ENCODE peak calls at places on chromosome 2, in nine cellular contexts. Z is K562, X is heart right ventricle, Y is stomach, F is hepatocyte, T is thoracic aorta, L is ovary, A is cardiac muscle cell, R is suprapubic skin. K is an unnamed sample. For H3K9me3, the result is how much of the 10 kb centered on the place peaks cover.

GRCh38 chr2:28137221-28137620 is 246.7 kb downstream of the BABAM2 start:
- DNase-seq in R (no peak), Z (no peak), T (no peak), Y (no peak), L (no peak), X (no peak), F (peak), A (peak), K (no peak)

GRCh38 chr2:132623096-132623839 is 46.7 kb downstream of the LYPD1 start:
- DNase-seq in Y (no peak), A (peak), X (no peak), T (no peak), R (no peak), Z (no peak), F (no peak), L (no peak), K (no peak)

GRCh38 chr2:149595069-149595963 is 7.7 kb upstream of the MMADHC start:
- DNase-seq in X (no peak), Z (no peak), L (no peak), R (no peak), Y (no peak), T (no peak), F (no peak), A (no peak), K (no peak)

GRCh38 chr2:179561702-179562101 is 297.1 kb upstream of the SESTD1 start:
- DNase-seq in Y (no peak), R (no peak), A (no peak), T (no peak), F (no peak), X (no peak), Z (no peak), L (no peak), K (no peak)

GRCh38 chr2:160674076-160674630 is 180.5 kb upstream of the RBMS1 start:
- DNase-seq in X (no peak), T (no peak), A (peak), L (no peak), R (no peak), Z (no peak), F (no peak), Y (no peak), K (no peak)

GRCh38 chr2:151560289-151560688 is 150.6 kb downstream of the RIF1 start:
- DNase-seq in F (peak), Z (no peak), L (no peak), R (no peak), X (no peak), A (peak), Y (no peak), T (no peak), K (no peak)

GRCh38 chr2:11187083-11187619 is 31.9 kb downstream of the SLC66A3 start:
- DNase-seq in F (no peak), L (no peak), Z (no peak), A (peak), R (no peak), Y (no peak), X (no peak), T (no peak), K (no peak)

GRCh38 chr2:72015281-72015680 is 132.4 kb downstream of the CYP26B1 start:
- DNase-seq in Z (no peak), R (no peak), A (peak), F (no peak), Y (no peak), L (no peak), X (no peak), T (no peak), K (no peak)

GRCh38 chr2:190181066-190181681 is 118.6 kb upstream of the MSTN start:
- DNase-seq in A (no peak), F (no peak), X (no peak), R (peak), Y (no peak), L (no peak), Z (no peak), T (no peak), K (no peak)

GRCh38 chr2:225122582-225123486 is 80.6 kb upstream of the DOCK10 start:
- DNase-seq in Z (no peak), T (no peak), R (no peak), Y (no peak), L (no peak), X (no peak), A (peak), F (peak), K (no peak)

DNA sequence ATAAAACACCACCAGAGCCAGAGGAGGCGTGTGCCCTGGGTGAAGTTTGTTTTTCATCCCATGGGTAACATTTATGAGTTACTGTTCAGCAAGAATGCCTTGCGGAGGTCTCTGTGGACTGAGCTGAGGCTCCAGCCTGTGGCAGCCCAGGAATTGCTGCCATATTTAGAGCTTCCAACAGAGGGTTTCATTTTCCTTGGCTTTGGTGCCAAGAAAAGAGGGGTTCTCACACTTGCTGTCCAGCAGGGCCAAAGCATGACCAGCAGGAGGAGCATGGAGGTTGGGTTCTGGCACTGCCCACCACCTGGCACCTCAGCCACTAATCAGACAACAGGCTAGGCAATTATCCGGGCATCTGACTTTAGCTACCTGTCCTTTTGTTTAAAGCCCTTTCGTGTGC is 36.7 kb downstream of the EPAS1 start:
- DNase-seq in R (no peak), F (no peak), Z (no peak), Y (no peak), L (no peak), T (no peak), X (no peak), A (no peak), K (no peak)
- TF ChIP-seq CTCF in R (no peak), F (no peak), Z (peak), Y (no peak), L (no peak), T (peak), X (peak), A (peak), K (no peak)

GRCh38 chr2:154394600-154394999 is 303.9 kb upstream of the KCNJ3 start:
- DNase-seq in A (no peak), R (no peak), Z (no peak), T (no peak), L (no peak), Y (no peak), F (no peak), X (no peak), K (no peak)

GRCh38 chr2:154392256-154392655 is 306.2 kb upstream of the KCNJ3 start:
- DNase-seq in T (no peak), R (no peak), A (no peak), X (no peak), Z (no peak), L (no peak), F (no peak), Y (no peak), K (no peak)

GRCh38 chr2:154386186-154386585 is 312.3 kb upstream of the KCNJ3 start:
- DNase-seq in L (no peak), T (no peak), X (no peak), Z (no peak), F (no peak), R (no peak), A (no peak), Y (no peak), K (no peak)

DNA sequence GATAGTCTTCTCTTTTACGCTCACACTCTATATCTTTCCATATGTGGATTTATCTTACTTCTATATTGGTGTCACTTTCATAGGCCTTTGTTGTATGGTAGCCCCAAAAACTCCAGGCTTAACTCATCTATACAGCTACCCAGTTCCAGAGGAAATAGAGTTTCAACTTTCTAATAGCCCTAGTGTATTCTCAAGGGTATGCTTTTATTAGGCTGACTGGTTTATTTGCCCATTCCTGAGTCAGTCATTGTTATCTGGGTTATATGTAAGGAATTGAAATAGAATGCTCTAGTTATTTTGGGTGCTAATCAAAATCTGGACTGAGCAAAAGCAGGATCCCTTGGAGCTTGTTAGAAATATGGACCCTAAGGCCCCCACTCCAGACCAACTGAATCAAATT is 307.4 kb upstream of the KCNJ3 start:
- DNase-seq in F (no peak), Z (no peak), T (no peak), L (no peak), R (no peak), A (no peak), Y (no peak), X (no peak), K (no peak)
- H3K9me3 ChIP-seq in F (under half), Z (under half), T (under half), L (under half), R (under half), A (under half), Y (under half), X (under half), K (under half)

DNA sequence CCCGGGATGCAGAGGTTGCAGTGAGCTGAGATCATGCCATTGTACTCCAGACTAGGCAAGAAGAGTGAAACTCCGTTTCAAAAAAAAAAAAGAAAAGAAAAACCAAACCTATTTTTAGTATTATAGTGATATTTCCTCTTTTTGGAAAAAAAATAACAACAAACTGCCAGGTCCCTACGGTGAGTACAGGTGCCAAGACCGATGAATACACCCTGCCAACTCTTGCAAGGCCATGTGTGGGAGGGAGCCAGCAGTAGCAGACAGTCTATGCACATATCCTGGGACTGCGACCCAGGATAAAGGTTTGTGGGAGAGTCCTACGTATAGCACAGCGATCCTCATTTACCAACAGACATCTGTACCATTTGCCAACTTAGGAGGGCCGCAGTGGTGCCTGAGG is 69.6 kb upstream of the DNMT3A start:
- DNase-seq in Y (no peak), T (no peak), R (no peak), L (no peak), X (no peak), Z (no peak), A (no peak), F (no peak), K (no peak)
- TF ChIP-seq CTCF in Y (no peak), T (no peak), R (no peak), L (no peak), X (no peak), Z (no peak), A (no peak), F (no peak), K (no peak)

DNA sequence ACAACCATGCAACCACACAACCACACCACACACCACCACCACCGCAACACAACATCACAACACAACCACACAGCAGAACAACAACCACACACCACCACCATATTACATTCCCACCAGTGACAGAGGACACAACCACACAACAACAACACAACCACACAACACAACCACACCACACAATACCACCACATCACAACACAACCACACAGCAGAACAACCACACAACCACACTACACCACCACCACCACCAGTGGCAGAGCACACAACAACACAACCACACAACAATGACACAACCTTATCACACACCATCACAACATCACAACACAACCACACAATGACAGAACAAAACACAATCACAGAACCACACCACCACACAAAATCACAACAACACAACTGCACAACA is 313.0 kb upstream of the MYT1L start:
- DNase-seq in F (no peak), R (no peak), X (no peak), T (no peak), Y (no peak), A (no peak), L (no peak), Z (no peak), K (no peak)
- H3K9me3 ChIP-seq in F (under half), R (under half), X (under half), T (under half), Y (under half), A (under half), L (under half), Z (under half), K (under half)

GRCh38 chr2:119024568-119024967 is 82.6 kb downstream of the MARCO start:
- DNase-seq in R (no peak), Z (no peak), F (no peak), X (no peak), Y (no peak), A (no peak), T (no peak), L (no peak), K (no peak)

GRCh38 chr2:119025013-119025412 is 83.0 kb downstream of the MARCO start:
- DNase-seq in T (no peak), A (peak), Z (no peak), X (no peak), Y (no peak), L (no peak), F (no peak), R (no peak), K (no peak)

GRCh38 chr2:119025762-119026351 is 83.9 kb downstream of the MARCO start:
- DNase-seq in X (no peak), F (no peak), T (no peak), R (no peak), A (no peak), Y (no peak), Z (no peak), L (no peak), K (no peak)

GRCh38 chr2:119029297-119029696 is 87.3 kb downstream of the MARCO start:
- DNase-seq in X (no peak), A (no peak), Z (no peak), R (no peak), T (no peak), L (no peak), F (no peak), Y (no peak), K (no peak)

GRCh38 chr2:119028327-119029174 is 86.6 kb downstream of the MARCO start:
- DNase-seq in F (peak), R (no peak), T (no peak), X (no peak), L (peak), Z (peak), A (peak), Y (peak), K (peak)
- TF ChIP-seq CTCF in F (peak), R (no peak), T (no peak), X (peak), L (peak), Z (peak), A (peak), Y (no peak), K (no peak)

DNA sequence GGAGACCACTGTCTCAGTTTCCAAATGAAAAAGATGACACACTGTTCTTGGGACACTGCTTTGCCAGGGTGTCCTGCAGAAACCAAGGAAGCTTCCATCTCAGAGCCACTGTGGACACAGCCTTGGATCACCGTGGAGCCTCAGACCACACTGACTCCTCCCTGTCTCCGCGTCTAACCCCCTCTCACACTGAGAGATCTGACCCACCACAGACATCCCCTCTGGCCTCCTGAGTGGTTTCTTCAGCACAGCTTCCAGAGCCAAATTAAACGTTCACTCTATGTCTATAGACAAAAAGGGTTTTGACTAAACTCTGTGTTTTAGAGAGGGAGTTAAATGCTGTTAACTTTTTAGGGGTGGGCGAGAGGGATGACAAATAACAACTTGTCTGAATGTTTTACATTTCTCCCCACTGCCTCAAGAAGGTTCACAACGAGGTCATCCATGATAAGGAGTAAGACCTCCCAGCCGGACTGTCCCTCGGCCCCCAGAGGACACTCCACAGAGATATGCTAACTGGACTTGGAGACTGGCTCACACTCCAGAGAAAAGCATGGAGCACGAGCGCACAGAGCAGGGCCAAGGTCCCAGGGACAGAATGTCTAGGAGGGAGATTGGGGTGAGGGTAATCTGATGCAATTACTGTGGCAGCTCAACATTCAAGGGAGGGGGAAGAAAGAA is 113.4 kb upstream of the PKDCC start:
- DNase-seq in L (peak), T (no peak), A (peak), Z (peak), X (no peak), F (peak), Y (no peak), R (peak), K (no peak)
- H3K9me3 ChIP-seq in L (under half), T (under half), A (under half), Z (under half), X (under half), F (under half), Y (under half), R (under half), K (under half)